ENCODE peak calls at places on chromosome 6, in seven cellular contexts. X is MM.1S, B is PC-9, H is hepatocyte, G is GM12878, Q is mammary epithelial cell, J is A673. P is an unnamed sample.

GRCh38 chr6:43436577-43437282 is 9.4 kb downstream of the ABCC10 start:
- DNase-seq in X (no peak), B (peak), H (peak), G (no peak), Q (peak), J (no peak), P (peak)

GRCh38 chr6:44858998-44859397 is 469.1 kb upstream of the RUNX2 start:
- DNase-seq in X (no peak), B (no peak), H (no peak), G (no peak), Q (no peak), J (peak), P (no peak)

GRCh38 chr6:37552267-37552666 is 52.6 kb upstream of the CCDC167 start:
- DNase-seq in X (no peak), B (no peak), H (no peak), G (no peak), Q (no peak), J (no peak), P (no peak)

GRCh38 chr6:148846778-148847761 is 100.2 kb downstream of the UST start:
- DNase-seq in X (no peak), B (no peak), H (no peak), G (no peak), Q (no peak), J (no peak), P (no peak)

GRCh38 chr6:155224031-155224451 is 39.8 kb upstream of the CLDN20 start:
- DNase-seq in X (no peak), B (peak), H (peak), G (peak), Q (peak), J (peak), P (peak)

GRCh38 chr6:156729248-156729647 is 47.9 kb upstream of the ARID1B start:
- DNase-seq in X (peak), B (peak), H (no peak), G (peak), Q (peak), J (no peak), P (peak)

GRCh38 chr6:36662827-36663256 is 15.7 kb upstream of the CDKN1A start:
- DNase-seq in X (peak), B (peak), H (no peak), G (no peak), Q (no peak), J (no peak), P (no peak)

GRCh38 chr6:15400572-15401004 is 154.7 kb downstream of the JARID2 start:
- DNase-seq in X (no peak), B (no peak), H (peak), G (no peak), Q (no peak), J (peak), P (no peak)

GRCh38 chr6:132023490-132023889 is 72.3 kb upstream of the CCN2 start:
- DNase-seq in X (no peak), B (peak), H (no peak), G (no peak), Q (no peak), J (peak), P (peak)

GRCh38 chr6:71665931-71666330 is 220.4 kb upstream of the RIMS1 start:
- DNase-seq in X (no peak), B (no peak), H (no peak), G (no peak), Q (no peak), J (no peak), P (no peak)

GRCh38 chr6:14276066-14276465 is 158.5 kb downstream of the CD83 start:
- DNase-seq in X (no peak), B (no peak), H (no peak), G (no peak), Q (no peak), J (no peak), P (no peak)

GRCh38 chr6:41356838-41357237 is 21.4 kb downstream of the NCR2 start:
- DNase-seq in X (no peak), B (peak), H (no peak), G (no peak), Q (no peak), J (no peak), P (no peak)

GRCh38 chr6:28807682-28808280 is 116.0 kb downstream of the TRIM27 start:
- DNase-seq in X (no peak), B (peak), H (peak), G (no peak), Q (peak), J (peak), P (peak)

GRCh38 chr6:147506704-147507114 is 1.8 kb upstream of the SAMD5 start:
- DNase-seq in X (peak), B (no peak), H (peak), G (no peak), Q (peak), J (peak), P (peak)

GRCh38 chr6:126143650-126144260 is 157.4 kb downstream of the TRMT11 start:
- DNase-seq in X (no peak), B (no peak), H (no peak), G (no peak), Q (no peak), J (no peak), P (peak)

GRCh38 chr6:45872827-45873226 is 142.8 kb downstream of the CLIC5 start:
- DNase-seq in X (no peak), B (no peak), H (no peak), G (no peak), Q (no peak), J (no peak), P (no peak)

GRCh38 chr6:89291256-89291819 is 23.8 kb downstream of the GABRR2 start:
- DNase-seq in X (no peak), B (no peak), H (no peak), G (no peak), Q (no peak), J (no peak), P (no peak)

GRCh38 chr6:73314577-73315492 is 39.2 kb downstream of the DPPA5 start:
- DNase-seq in X (no peak), B (no peak), H (no peak), G (no peak), Q (no peak), J (no peak), P (no peak)
- TF ChIP-seq EZH2 in X (no peak), B (no peak), H (no peak), G (no peak), Q (no peak), J (no peak), P (peak)

GRCh38 chr6:137846772-137847313 is 20.2 kb upstream of the TNFAIP3 start:
- DNase-seq in X (no peak), B (no peak), H (no peak), G (no peak), Q (no peak), J (no peak), P (no peak)

GRCh38 chr6:137843206-137843605 is 23.9 kb upstream of the TNFAIP3 start:
- DNase-seq in X (no peak), B (no peak), H (no peak), G (no peak), Q (no peak), J (no peak), P (no peak)

GRCh38 chr6:137847748-137848147 is 19.3 kb upstream of the TNFAIP3 start:
- DNase-seq in X (no peak), B (no peak), H (no peak), G (no peak), Q (no peak), J (no peak), P (no peak)

GRCh38 chr6:137846274-137846673 is 20.8 kb upstream of the TNFAIP3 start:
- DNase-seq in X (no peak), B (no peak), H (no peak), G (no peak), Q (no peak), J (no peak), P (no peak)

DNA sequence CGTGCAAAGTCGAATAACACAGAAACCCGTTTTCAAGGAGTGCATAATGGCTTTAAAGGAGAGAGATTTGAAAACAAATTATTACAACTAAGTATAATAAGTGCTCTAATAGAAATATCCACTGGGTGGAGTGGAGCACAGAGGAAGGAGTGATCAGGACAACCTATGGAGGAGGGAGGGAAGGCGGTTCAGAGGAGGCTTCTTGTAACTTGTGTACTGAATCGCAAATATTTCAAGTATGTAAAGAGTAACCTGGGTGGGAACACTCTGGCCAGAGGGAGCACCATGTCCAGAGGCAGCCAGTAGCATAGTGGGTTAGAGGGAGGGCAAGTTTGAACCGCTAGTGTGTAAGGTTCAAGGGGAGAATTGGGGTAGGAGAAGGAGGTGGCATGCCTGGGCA is 21.6 kb upstream of the TNFAIP3 start:
- DNase-seq in X (no peak), B (no peak), H (no peak), G (no peak), Q (no peak), J (no peak), P (no peak)
- TF ChIP-seq CTCF in X (no peak), B (peak), H (peak), G (no peak), Q (peak), J (peak), P (no peak)

GRCh38 chr6:1388081-1388926 is 1.1 kb upstream of the FOXF2 start:
- DNase-seq in X (no peak), B (no peak), H (no peak), G (no peak), Q (no peak), J (no peak), P (no peak)
- TF ChIP-seq EZH2 in X (no peak), B (no peak), H (no peak), G (peak), Q (peak), J (no peak), P (peak)

GRCh38 chr6:167115054-167115453 is 7.8 kb upstream of the CCR6 start:
- DNase-seq in X (no peak), B (no peak), H (no peak), G (no peak), Q (no peak), J (no peak), P (no peak)
- TF ChIP-seq CTCF in X (no peak), B (no peak), H (no peak), G (peak), Q (no peak), J (peak), P (no peak)

DNA sequence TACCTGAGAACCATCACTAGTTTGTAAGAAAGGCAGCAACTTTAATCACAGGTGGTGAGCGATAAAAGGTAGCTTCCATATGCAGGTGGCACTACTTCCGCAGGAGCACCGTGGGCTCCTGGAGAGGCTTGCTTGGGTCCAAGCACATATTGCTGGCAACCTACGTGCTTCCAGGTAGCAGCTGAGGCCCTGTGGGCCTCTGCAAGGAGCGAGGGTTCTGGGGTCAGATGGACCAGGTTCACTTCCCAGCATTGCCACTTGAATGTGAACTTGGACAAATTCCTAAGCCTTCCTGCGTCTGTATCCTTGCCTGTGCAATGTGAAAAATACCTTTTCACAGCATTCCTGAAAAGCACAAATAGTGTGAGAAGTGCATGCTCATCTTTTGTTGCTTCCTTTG is 31.0 kb downstream of the TXNDC5 start:
- DNase-seq in X (no peak), B (no peak), H (no peak), G (no peak), Q (no peak), J (no peak), P (no peak)
- TF ChIP-seq EZH2 in X (no peak), B (no peak), H (no peak), G (no peak), Q (no peak), J (no peak), P (no peak)

DNA sequence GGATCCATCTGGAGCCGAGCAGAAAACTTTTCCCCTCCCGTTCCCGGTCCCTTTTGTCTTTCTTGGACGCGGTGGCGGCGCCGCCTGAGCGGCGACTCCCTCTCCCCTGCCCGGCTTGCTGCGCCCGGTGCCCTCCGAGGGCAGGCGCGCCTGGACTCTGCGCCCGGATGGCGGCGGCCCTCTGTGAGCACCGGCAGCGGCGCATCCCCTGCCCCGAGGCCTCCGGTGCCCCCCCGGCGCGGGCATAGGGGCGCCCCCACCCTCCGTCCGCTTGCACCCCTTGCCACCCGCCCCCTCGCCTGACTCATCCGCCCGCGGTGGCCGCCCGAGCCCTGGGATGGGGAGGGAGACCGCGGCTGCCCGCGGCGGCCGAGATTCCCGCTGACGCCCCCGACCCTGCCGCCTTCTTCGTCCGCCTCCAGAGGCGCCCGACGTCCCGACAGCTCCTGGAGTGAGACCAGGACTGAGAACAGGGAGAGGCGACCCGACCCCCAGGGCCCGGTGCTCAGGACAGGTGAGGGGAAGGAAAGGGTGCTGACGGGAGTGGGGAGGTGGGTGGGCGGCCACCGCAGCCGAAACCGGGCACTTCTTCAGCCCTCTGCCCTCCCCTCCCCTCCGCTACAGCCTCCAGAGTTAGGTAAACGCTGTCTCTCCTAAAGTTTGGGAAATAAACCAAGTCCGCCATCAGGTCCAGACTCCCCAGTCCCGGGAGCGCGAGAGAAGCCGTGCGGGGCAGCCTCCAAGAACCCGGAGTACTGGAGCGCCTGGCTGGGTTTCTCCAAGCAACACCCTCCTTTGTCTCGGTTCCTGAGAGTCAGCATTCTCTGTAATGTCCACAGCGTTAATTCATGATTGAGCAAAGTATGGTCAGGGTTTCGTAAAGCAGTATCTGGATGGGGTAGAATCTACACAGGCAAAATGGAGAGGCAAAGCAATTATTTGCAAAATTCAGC is at the start of gene TMEM200A:
- DNase-seq in X (no peak), B (no peak), H (peak), G (no peak), Q (peak), J (peak), P (peak)
- TF ChIP-seq CTCF in X (no peak), B (no peak), H (peak), G (no peak), Q (peak), J (peak), P (no peak)